ENCODE peak calls at places on chromosomes 11 and 22, in seven cellular contexts. S is activated naive CD8-positive, alpha-beta T cell treated with anti-CD3 and anti-CD28 coated beads for 36 hours; M is lung microvascular endothelial cell; P is GM23248; F is stimulated activated CD4-positive, alpha-beta T cell treated with anti-CD3 and anti-CD28 coated beads, Interleukin-4, amount 100 ng/mL, for 24 hours; G is CD8-positive, alpha-beta T cell; Q is nephron progenitor cell. N is an unnamed sample.

GRCh38 chr11:117604349-117604995 is 192.5 kb downstream of the DSCAML1 start:
- DNase-seq in S (no peak), M (no peak), P (peak), F (no peak), G (no peak), Q (no peak), N (no peak)

GRCh38 chr11:133504906-133505305 is 27.4 kb downstream of the OPCML start:
- DNase-seq in S (no peak), M (no peak), P (no peak), F (no peak), G (no peak), Q (no peak), N (no peak)

GRCh38 chr11:10309163-10310093 is 4.6 kb downstream of the ADM start:
- DNase-seq in S (no peak), M (peak), P (peak), F (no peak), G (no peak), Q (no peak), N (peak)

GRCh38 chr11:36056160-36056751 is 112.4 kb downstream of the LDLRAD3 start:
- DNase-seq in S (no peak), M (peak), P (peak), F (no peak), G (no peak), Q (peak), N (peak)

GRCh38 chr11:46382644-46383403 is 1.4 kb downstream of the MDK start:
- DNase-seq in S (no peak), M (peak), P (peak), F (no peak), G (peak), Q (peak), N (peak)

GRCh38 chr11:12141283-12141682 is 30.9 kb downstream of the MICAL2 start:
- DNase-seq in S (no peak), M (no peak), P (no peak), F (no peak), G (no peak), Q (no peak), N (no peak)

GRCh38 chr11:8262552-8263108 is 1.0 kb downstream of the LMO1 start:
- DNase-seq in S (peak), M (peak), P (peak), F (peak), G (no peak), Q (peak), N (peak)

GRCh38 chr22:23207786-23208325 is 27.5 kb downstream of the BCR start:
- DNase-seq in S (no peak), M (no peak), P (no peak), F (no peak), G (no peak), Q (no peak), N (no peak)

GRCh38 chr22:31969789-31970489 is 25.6 kb downstream of the YWHAH start:
- DNase-seq in S (peak), M (peak), P (peak), F (peak), G (peak), Q (peak), N (peak)

GRCh38 chr11:85772700-85773099 is 38.2 kb downstream of the SYTL2 start:
- DNase-seq in S (no peak), M (no peak), P (no peak), F (no peak), G (no peak), Q (no peak), N (no peak)

GRCh38 chr22:39215430-39216142 is 29.2 kb downstream of the PDGFB start:
- DNase-seq in S (peak), M (no peak), P (no peak), F (peak), G (peak), Q (no peak), N (no peak)

GRCh38 chr22:46866591-46866990 is 104.1 kb downstream of the TBC1D22A start:
- DNase-seq in S (no peak), M (no peak), P (peak), F (no peak), G (no peak), Q (no peak), N (no peak)

GRCh38 chr11:94134651-94135512 is 6.2 kb downstream of the PANX1 start:
- DNase-seq in S (peak), M (peak), P (peak), F (peak), G (no peak), Q (no peak), N (peak)

GRCh38 chr11:113806403-113806802 is 26.8 kb downstream of the CLDN25 start:
- DNase-seq in S (no peak), M (peak), P (peak), F (no peak), G (no peak), Q (peak), N (peak)

GRCh38 chr11:119209186-119209585 is 3.0 kb downstream of the CBL start:
- DNase-seq in S (no peak), M (no peak), P (no peak), F (no peak), G (no peak), Q (no peak), N (no peak)

GRCh38 chr11:102495161-102496042 is 35.1 kb downstream of the MMP7 start:
- DNase-seq in S (no peak), M (peak), P (peak), F (peak), G (peak), Q (peak), N (peak)